ENCODE peak calls at places on chromosomes 3 and 15, in ten cellular contexts. M is uterus, S is upper lobe of left lung, O is esophagus squamous epithelium, F is heart left ventricle, Z is body of pancreas, L is sigmoid colon, D is GM12891, Q is stomach, R is IMR-90. G is an unnamed sample.

GRCh38 chr3:21839592-21839991 is 88.6 kb upstream of the ZNF385D start:
- DNase-seq in Q (no peak), Z (no peak), L (no peak), S (no peak), D (no peak), F (peak; percentile 69), O (no peak), R (peak; percentile 53), M (no peak), G (no peak)

GRCh38 chr15:58864602-58865419 is 68.7 kb downstream of the SLTM start:
- DNase-seq in D (peak; percentile 27), F (peak; percentile 27), M (no peak), L (no peak), R (no peak), Q (peak; percentile 33), S (peak; percentile 87), O (no peak), Z (peak; percentile 66), G (peak; percentile 42)

GRCh38 chr3:40116478-40117162 is 192.9 kb upstream of the EIF1B start:
- DNase-seq in D (no peak), O (no peak), M (no peak), L (no peak), Z (no peak), R (peak; percentile 6), Q (no peak), F (no peak), S (no peak), G (no peak)

GRCh38 chr3:135862361-135862760 is 103.2 kb upstream of the PPP2R3A start:
- DNase-seq in L (no peak), D (no peak), R (no peak), S (no peak), M (no peak), Q (no peak), F (no peak), Z (no peak), O (no peak), G (no peak)

GRCh38 chr15:27902680-27903385 is 196.3 kb downstream of the OCA2 start:
- DNase-seq in L (no peak), R (no peak), M (no peak), F (no peak), S (peak; percentile 77), O (no peak), Z (no peak), D (no peak), Q (no peak), G (no peak)

GRCh38 chr15:31869640-31870335 is 160.5 kb upstream of the CHRNA7 start:
- DNase-seq in R (no peak), Q (no peak), D (no peak), Z (peak; percentile 26), L (no peak), M (no peak), S (peak; percentile 89), O (no peak), F (no peak), G (peak; percentile 35)

GRCh38 chr15:59349715-59350420 is 22.8 kb downstream of the MYO1E start:
- DNase-seq in M (peak; percentile 75), L (no peak), Z (no peak), R (peak; percentile 94), F (peak; percentile 25), O (no peak), Q (no peak), D (no peak), S (no peak), G (no peak)

GRCh38 chr15:81071130-81071529 is 62.9 kb upstream of the CFAP161 start:
- DNase-seq in Z (no peak), S (no peak), M (no peak), D (no peak), Q (no peak), R (peak; percentile 46), L (no peak), F (no peak), O (no peak), G (no peak)

GRCh38 chr3:173993299-173993698 is 595.8 kb downstream of the NLGN1 start:
- DNase-seq in S (no peak), D (no peak), Q (no peak), Z (no peak), L (no peak), F (no peak), O (no peak), M (no peak), R (peak; percentile 58), G (no peak)

GRCh38 chr3:98986073-98986472 is 84.6 kb upstream of the DCBLD2 start:
- DNase-seq in M (no peak), R (peak; percentile 97), O (no peak), L (no peak), F (peak; percentile 26), D (no peak), Q (no peak), S (no peak), Z (no peak), G (no peak)

GRCh38 chr15:55349282-55349681 is 30.3 kb downstream of the PIGB start:
- DNase-seq in D (no peak), Q (no peak), F (no peak), S (no peak), L (no peak), M (no peak), Z (no peak), R (no peak), O (no peak), G (no peak)

GRCh38 chr3:159620873-159621272 is 367.8 kb upstream of the IL12A start:
- DNase-seq in R (peak; percentile 88), Z (no peak), D (no peak), L (no peak), S (no peak), Q (no peak), F (no peak), M (no peak), O (no peak), G (no peak)

GRCh38 chr3:112814256-112814655 is 32.4 kb downstream of the CD200R1L start:
- DNase-seq in Z (no peak), S (no peak), D (no peak), Q (no peak), M (peak; percentile 25), O (no peak), R (peak; percentile 89), F (no peak), L (no peak), G (no peak)

GRCh38 chr3:111709645-111710044 is 114.5 kb upstream of the ZBED2 start:
- DNase-seq in L (no peak), S (no peak), Z (no peak), M (no peak), R (no peak), F (no peak), O (no peak), D (no peak), Q (no peak), G (no peak)

GRCh38 chr3:94076055-94076454 is 13.2 kb downstream of the NSUN3 start:
- DNase-seq in R (peak; percentile 68), F (no peak), L (no peak), M (no peak), O (no peak), Q (no peak), S (no peak), D (no peak), Z (no peak), G (no peak)

GRCh38 chr3:18258492-18258891 is 166.6 kb downstream of the SATB1 start:
- DNase-seq in Q (no peak), L (no peak), S (no peak), D (no peak), Z (no peak), F (no peak), R (no peak), O (no peak), M (no peak), G (no peak)

DNA sequence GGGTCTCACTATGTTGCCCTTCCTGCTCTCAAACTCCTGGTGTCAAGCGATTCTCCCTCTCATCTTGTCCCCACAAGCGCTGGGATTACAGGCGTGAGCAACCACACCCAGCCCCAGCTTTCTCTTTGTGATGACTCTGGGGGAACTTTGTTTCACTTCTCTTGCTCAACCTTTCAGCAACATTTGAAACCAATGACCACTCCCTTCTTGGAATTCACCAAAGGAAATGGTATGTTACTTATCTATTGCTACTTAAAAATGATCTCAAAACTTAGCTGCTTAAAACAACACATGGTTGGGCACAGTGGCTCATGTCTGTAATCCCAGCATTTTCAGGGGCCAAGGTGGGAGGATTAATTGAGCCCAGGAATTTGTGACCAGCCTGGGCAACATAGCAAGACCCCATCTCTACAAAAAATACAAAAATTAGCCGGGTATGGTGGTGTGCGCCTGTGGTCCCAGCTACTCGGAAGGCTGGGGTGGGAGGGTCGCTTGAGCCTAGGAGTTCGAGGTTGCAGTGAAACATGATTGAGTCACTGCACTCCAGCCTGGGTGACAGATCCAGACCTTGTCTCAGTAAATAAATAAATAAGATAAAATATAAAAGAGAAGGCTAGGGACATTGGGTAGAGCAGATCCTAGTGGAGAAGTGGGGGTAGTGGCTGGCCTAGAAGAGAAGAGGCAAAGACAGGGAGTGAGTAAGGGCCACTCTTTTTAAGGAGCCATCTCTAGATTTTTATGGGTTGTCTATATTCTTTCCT is 10.3 kb upstream of the COPG1 start:
- DNase-seq in F (no peak), Q (no peak), S (no peak), D (no peak), L (no peak), M (no peak), O (no peak), Z (no peak), R (peak; percentile 25), G (no peak)
- TF ChIP-seq POLR2A in F (no peak), Q (no peak), S (no peak), D (no peak), L (no peak), M (no peak), O (no peak), Z (no peak), R (no peak), G (no peak)

GRCh38 chr3:126908752-126909275 is 74.1 kb upstream of the PLXNA1 start:
- DNase-seq in Z (no peak), D (no peak), L (peak; percentile 35), S (no peak), O (no peak), F (no peak), Q (no peak), R (no peak), M (no peak), G (no peak)
- TF ChIP-seq POLR2A in Z (no peak), D (no peak), L (no peak), S (no peak), O (no peak), F (no peak), Q (no peak), R (no peak), M (no peak), G (no peak)

DNA sequence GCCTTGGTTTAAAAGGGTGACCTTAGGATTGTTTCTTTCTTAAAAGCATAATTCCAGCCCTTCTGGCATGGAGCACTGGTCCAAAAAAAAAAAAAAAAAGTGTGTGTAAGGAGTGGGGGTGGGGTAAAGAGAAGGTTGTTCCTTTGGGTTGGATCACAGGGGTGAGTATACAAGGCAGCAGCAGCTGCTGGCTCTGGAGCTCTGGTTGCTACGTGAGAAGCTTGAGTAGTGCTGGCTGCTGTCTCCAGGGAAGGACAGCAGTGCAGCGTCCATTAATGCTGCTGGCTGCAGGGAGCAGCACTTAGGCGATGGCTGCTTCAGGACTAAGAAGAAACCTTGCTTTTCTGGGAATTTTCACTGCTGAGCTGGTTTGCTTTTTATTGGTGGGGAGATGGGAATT is 2.3 kb downstream of the SETD5 start:
- DNase-seq in M (peak; percentile 72), Z (peak; percentile 85), O (no peak), R (peak; percentile 97), Q (peak; percentile 70), F (peak; percentile 78), D (no peak), S (no peak), L (peak; percentile 95), G (peak; percentile 52)
- TF ChIP-seq POLR2A in M (no peak), Z (peak; percentile 55), O (peak; percentile 33), R (peak; percentile 86), Q (no peak), F (no peak), D (no peak), S (no peak), L (no peak), G (peak; percentile 28)

GRCh38 chr3:119579366-119580147 is at the start of gene ADPRH:
- DNase-seq in Z (peak; percentile 87), O (no peak), R (peak; percentile 17), M (peak; percentile 73), Q (peak; percentile 84), F (peak; percentile 89), D (peak; percentile 65), L (peak; percentile 85), S (peak; percentile 97), G (peak; percentile 89)
- TF ChIP-seq POLR2A in Z (peak; percentile 84), O (peak; percentile 50), R (no peak), M (peak; percentile 38), Q (no peak), F (no peak), D (peak; percentile 71), L (no peak), S (peak; percentile 42), G (peak; percentile 71)

G was measured in right lobe of liver.